ENCODE peak calls at places on chromosomes 11 and 22, in eight cellular contexts. E is T1000; X is activated gamma-delta T cell treated with anti-CD3 and anti-CD28 coated beads, Interleukin-2, amount 50 U/mL, for 16 hours; N is stimulated activated CD8-positive, alpha-beta memory T cell treated with anti-CD3 and anti-CD28 coated beads, Interleukin-15, amount 100 ng/mL, for 1 hour; S is AG09309; H is fibroblast of pulmonary artery; K is activated CD4-positive, CD25-positive, alpha-beta regulatory T cell treated with anti-CD3 and anti-CD28 coated beads, Interleukin-2, amount 50 U/mL, for 16 hours; R is NCI-H2081. V is an unnamed sample.

GRCh38 chr11:124717786-124718634 is 21.7 kb upstream of the NRGN start:
- DNase-seq in N (no peak), R (peak), X (no peak), H (peak), E (peak), K (no peak), S (no peak), V (peak)

GRCh38 chr11:27287205-27287604 is 75.8 kb downstream of the CCDC34 start:
- DNase-seq in K (no peak), S (no peak), X (no peak), H (no peak), E (no peak), N (no peak), R (no peak), V (no peak)

GRCh38 chr22:27474711-27475547 is 326.6 kb downstream of the MN1 start:
- DNase-seq in X (no peak), N (no peak), K (no peak), S (peak), E (peak), H (peak), R (no peak), V (peak)

GRCh38 chr11:12598330-12599256 is 75.6 kb upstream of the TEAD1 start:
- DNase-seq in R (no peak), X (no peak), S (no peak), E (no peak), K (no peak), N (no peak), H (peak), V (no peak)

GRCh38 chr11:128777369-128778011 is 83.6 kb downstream of the FLI1 start:
- DNase-seq in N (no peak), K (no peak), H (no peak), E (no peak), X (no peak), S (no peak), R (no peak), V (peak)

GRCh38 chr11:101706541-101706940 is 122.7 kb upstream of the TRPC6 start:
- DNase-seq in H (peak), R (no peak), E (no peak), N (no peak), K (no peak), S (no peak), X (no peak), V (no peak)

GRCh38 chr11:129866328-129866727 is 29.1 kb downstream of the NFRKB start:
- DNase-seq in H (no peak), N (no peak), R (no peak), K (no peak), X (no peak), S (no peak), E (no peak), V (no peak)

GRCh38 chr11:108483163-108483562 is 15.0 kb downstream of the POGLUT3 start:
- DNase-seq in H (no peak), S (no peak), X (no peak), R (no peak), N (no peak), K (no peak), E (no peak), V (no peak)

GRCh38 chr11:83070878-83071640 is 638 bp downstream of the RAB30 start:
- DNase-seq in N (no peak), H (peak), X (peak), E (no peak), K (no peak), S (no peak), R (no peak), V (peak)

GRCh38 chr11:68142441-68143309 is 21.5 kb upstream of the CHKA start:
- DNase-seq in E (no peak), S (no peak), K (no peak), X (no peak), R (no peak), H (no peak), N (no peak), V (no peak)

GRCh38 chr11:134025086-134025437 is 43.8 kb upstream of the JAM3 start:
- DNase-seq in R (no peak), S (no peak), E (no peak), N (no peak), K (no peak), H (no peak), X (no peak), V (no peak)

GRCh38 chr11:26860411-26860810 is 133.5 kb upstream of the FIBIN start:
- DNase-seq in H (no peak), E (no peak), K (no peak), X (no peak), S (no peak), N (no peak), R (no peak), V (no peak)

GRCh38 chr11:67118059-67118766 is 850 bp upstream of the KDM2A start:
- DNase-seq in X (peak), E (no peak), N (no peak), S (no peak), K (no peak), R (peak), H (no peak), V (peak)

GRCh38 chr11:34997872-34998548 is 81.6 kb downstream of the PDHX start:
- DNase-seq in N (no peak), H (peak), S (no peak), K (no peak), E (no peak), R (no peak), X (no peak), V (no peak)

GRCh38 chr22:19864538-19865106 is 9.9 kb upstream of the GNB1L start:
- DNase-seq in N (no peak), K (no peak), S (no peak), H (peak), R (no peak), E (no peak), X (no peak), V (no peak)

GRCh38 chr11:35192347-35192746 is 53.4 kb downstream of the CD44 start:
- DNase-seq in E (no peak), K (no peak), R (no peak), X (no peak), N (no peak), S (no peak), H (peak), V (no peak)

V was measured in WTC11.